ENCODE peak calls at places on chromosomes 16 and 17, in six cellular contexts. X is endodermal cell, J is adrenal gland, Q is bronchial epithelial cell, D is thoracic aorta, H is left lung. F is an unnamed sample.

GRCh38 chr16:86826931-86827330 is 248.6 kb downstream of the FOXL1 start:
- DNase-seq in X (peak; percentile 80), J (no peak), Q (no peak), D (no peak), H (no peak), F (no peak)

GRCh38 chr17:43931062-43931571 is 11.2 kb downstream of the PPY start:
- DNase-seq in X (no peak), J (no peak), Q (no peak), D (no peak), H (no peak), F (no peak)

GRCh38 chr17:19867654-19868395 is at the start of gene ULK2:
- DNase-seq in X (peak; percentile 92), J (peak; percentile 56), Q (peak; percentile 18), D (no peak), H (peak; percentile 48), F (peak; percentile 59)

GRCh38 chr17:65292430-65292829 is 155.3 kb downstream of the RGS9 start:
- DNase-seq in X (no peak), J (no peak), Q (no peak), D (no peak), H (no peak), F (no peak)

GRCh38 chr17:74339537-74340195 is 13.6 kb downstream of the KIF19 start:
- DNase-seq in X (no peak), J (no peak), Q (no peak), D (no peak), H (no peak), F (no peak)

GRCh38 chr16:66081967-66082366 is 284.5 kb upstream of the CDH5 start:
- DNase-seq in X (peak; percentile 75), J (no peak), Q (peak; percentile 100), D (no peak), H (peak; percentile 37), F (no peak)

GRCh38 chr17:77308768-77309726 is 168.3 kb downstream of the SEC14L1 start:
- DNase-seq in X (no peak), J (peak; percentile 73), Q (no peak), D (no peak), H (peak; percentile 73), F (no peak)

GRCh38 chr17:60730273-60730672 is 52.6 kb downstream of the BCAS3 start:
- DNase-seq in X (no peak), J (no peak), Q (no peak), D (no peak), H (no peak), F (no peak)

GRCh38 chr17:55327225-55328088 is 62.7 kb downstream of the HLF start:
- DNase-seq in X (peak; percentile 20), J (no peak), Q (peak; percentile 32), D (no peak), H (no peak), F (no peak)

GRCh38 chr16:77480671-77481315 is 46.0 kb upstream of the ADAMTS18 start:
- DNase-seq in X (no peak), J (no peak), Q (no peak), D (no peak), H (no peak), F (no peak)
- H3K36me3 ChIP-seq in X (no peaks in the 10 kb centered on the region), J (no peaks in the 10 kb centered on the region), Q (no peaks in the 10 kb centered on the region), D (no peaks in the 10 kb centered on the region), H (no peaks in the 10 kb centered on the region), F (no peaks in the 10 kb centered on the region)

DNA sequence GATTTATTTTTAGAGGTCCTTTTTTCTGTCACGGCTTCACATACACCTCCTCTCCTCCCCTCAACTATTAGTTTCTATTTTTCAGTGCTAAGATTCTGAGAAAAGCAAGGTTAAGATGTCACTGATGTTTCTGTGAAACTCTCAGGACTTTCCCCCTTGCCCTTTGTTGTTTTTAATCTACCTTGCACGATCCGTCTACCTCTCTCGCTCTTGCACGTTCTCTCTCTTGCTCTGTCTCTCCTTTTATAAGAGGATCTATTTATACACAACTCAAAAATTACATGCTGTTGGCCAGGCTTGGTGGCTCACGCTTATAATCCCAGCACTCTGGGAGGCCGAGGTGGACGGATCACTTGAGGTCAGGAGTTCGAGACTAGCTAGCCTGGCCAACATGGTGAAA is 43.6 kb downstream of the RPA1 start:
- DNase-seq in X (no peak), J (no peak), Q (no peak), D (no peak), H (no peak), F (peak; percentile 35)
- H3K36me3 ChIP-seq in X (peaks cover 79% of the 10 kb centered on the region), J (no peaks in the 10 kb centered on the region), Q (peaks cover 17% of the 10 kb centered on the region), D (peaks cover 22% of the 10 kb centered on the region), H (no peaks in the 10 kb centered on the region), F (peaks cover 35% of the 10 kb centered on the region)

GRCh38 chr16:84859681-84860080 is 39.9 kb downstream of the CRISPLD2 start:
- DNase-seq in X (no peak), J (no peak), Q (no peak), D (no peak), H (no peak), F (no peak)

GRCh38 chr16:84861671-84862070 is 41.9 kb downstream of the CRISPLD2 start:
- DNase-seq in X (no peak), J (no peak), Q (no peak), D (no peak), H (no peak), F (no peak)

GRCh38 chr16:84863485-84863814 is 43.7 kb downstream of the CRISPLD2 start:
- DNase-seq in X (no peak), J (no peak), Q (no peak), D (no peak), H (no peak), F (no peak)

GRCh38 chr16:84862804-84863484 is 43.2 kb downstream of the CRISPLD2 start:
- DNase-seq in X (no peak), J (no peak), Q (no peak), D (no peak), H (no peak), F (no peak)

GRCh38 chr16:84860383-84860782 is 40.6 kb downstream of the CRISPLD2 start:
- DNase-seq in X (no peak), J (no peak), Q (no peak), D (no peak), H (no peak), F (no peak)
- H3K36me3 ChIP-seq in X (no peaks in the 10 kb centered on the region), J (no peaks in the 10 kb centered on the region), Q (no peaks in the 10 kb centered on the region), D (no peaks in the 10 kb centered on the region), H (no peaks in the 10 kb centered on the region), F (no peaks in the 10 kb centered on the region)

GRCh38 chr17:5410594-5411272 is 8.7 kb downstream of the NUP88 start:
- DNase-seq in X (no peak), J (no peak), Q (no peak), D (no peak), H (no peak), F (no peak)

GRCh38 chr17:5399767-5400166 is 19.7 kb downstream of the NUP88 start:
- DNase-seq in X (no peak), J (no peak), Q (no peak), D (no peak), H (no peak), F (no peak)

DNA sequence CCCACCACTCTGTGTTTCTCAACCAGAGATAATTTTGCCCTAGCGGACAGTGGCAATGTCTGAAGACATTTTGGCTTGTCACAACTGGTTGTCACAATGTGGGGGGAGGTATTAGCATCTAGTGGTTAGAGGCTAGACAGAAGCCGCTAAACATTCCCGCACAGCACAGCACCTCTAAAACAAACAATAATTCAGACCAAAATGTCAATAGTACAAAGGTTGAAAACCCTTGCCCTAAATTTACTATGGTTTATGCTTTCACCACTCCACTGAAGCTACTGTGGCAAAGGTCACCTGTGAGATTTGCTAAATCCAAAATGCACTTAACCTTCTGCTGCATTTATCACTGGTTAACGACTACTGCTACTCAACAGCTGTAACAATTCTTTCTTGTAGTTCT is 14.1 kb downstream of the NUP88 start:
- DNase-seq in X (no peak), J (no peak), Q (no peak), D (no peak), H (no peak), F (no peak)
- H3K36me3 ChIP-seq in X (peaks cover 87% of the 10 kb centered on the region), J (no peaks in the 10 kb centered on the region), Q (peaks cover 24% of the 10 kb centered on the region), D (peaks cover 72% of the 10 kb centered on the region), H (no peaks in the 10 kb centered on the region), F (peaks cover 93% of the 10 kb centered on the region)

DNA sequence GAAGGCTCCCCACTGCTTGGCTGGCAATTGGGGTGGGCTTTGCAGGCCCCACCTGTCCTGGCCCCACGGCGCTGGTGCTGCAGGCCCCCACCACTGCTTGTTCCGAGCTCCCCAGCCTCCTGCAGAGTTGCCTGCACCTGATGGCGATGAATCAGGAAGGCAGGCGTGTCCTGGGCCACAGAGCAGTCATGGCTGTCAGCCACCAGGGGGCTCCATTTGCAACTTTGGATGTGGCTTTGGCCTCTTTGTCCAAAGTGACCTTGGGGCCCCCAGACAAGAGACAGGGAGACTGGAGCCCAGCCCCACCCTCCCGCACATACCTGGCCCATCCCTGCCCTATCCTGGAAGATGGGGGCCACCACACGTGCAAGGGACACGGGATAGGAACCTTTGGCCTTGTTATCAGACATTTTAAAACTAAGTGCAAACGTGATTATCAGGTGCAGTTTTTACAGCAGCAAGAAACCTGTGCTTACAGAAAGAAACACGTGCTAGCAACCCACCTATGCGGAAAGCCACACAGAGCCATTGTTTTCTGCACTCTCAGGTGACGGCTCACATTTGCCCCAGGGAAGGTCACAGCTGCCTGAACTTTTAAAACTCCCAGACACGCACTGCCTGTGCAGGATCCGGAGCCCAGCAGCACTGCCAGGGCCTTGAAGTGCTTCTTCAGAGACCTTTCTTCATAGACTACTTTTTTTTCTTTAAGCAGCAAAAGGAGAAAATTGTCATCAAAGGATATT is at the start of gene DNASE1:
- DNase-seq in X (peak; percentile 92), J (peak; percentile 71), Q (peak; percentile 61), D (no peak), H (peak; percentile 50), F (peak; percentile 31)
- H3K36me3 ChIP-seq in X (peaks cover 56% of the 10 kb centered on the region), J (no peaks in the 10 kb centered on the region), Q (peaks cover 18% of the 10 kb centered on the region), D (peaks cover 35% of the 10 kb centered on the region), H (no peaks in the 10 kb centered on the region), F (peaks cover 41% of the 10 kb centered on the region)

DNA sequence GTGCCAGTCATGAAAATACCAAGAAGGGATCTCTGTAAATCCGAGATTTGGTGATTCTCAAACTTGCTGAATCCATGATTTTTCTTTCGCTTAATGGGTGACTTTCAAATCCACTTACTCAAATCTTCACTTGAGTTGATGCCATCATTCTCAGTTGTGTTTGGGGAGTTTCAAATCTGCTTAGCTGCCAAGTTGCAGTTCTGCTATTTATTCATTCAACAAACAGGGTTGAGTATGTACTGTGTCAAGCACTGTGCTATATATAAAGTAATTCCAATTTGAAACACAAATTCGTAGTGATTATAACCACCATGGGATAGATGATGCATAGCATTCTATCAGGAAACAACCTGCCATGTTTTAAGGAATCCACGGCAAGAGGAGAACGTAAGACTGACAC is 394.3 kb downstream of the CDH13 start:
- DNase-seq in X (no peak), J (no peak), Q (no peak), D (no peak), H (no peak), F (no peak)
- H3K36me3 ChIP-seq in X (no peaks in the 10 kb centered on the region), J (no peaks in the 10 kb centered on the region), Q (no peaks in the 10 kb centered on the region), D (no peaks in the 10 kb centered on the region), H (no peaks in the 10 kb centered on the region), F (no peaks in the 10 kb centered on the region)

GRCh38 chr16:25141648-25142047 is 30.1 kb downstream of the LCMT1 start:
- DNase-seq in X (no peak), J (no peak), Q (no peak), D (no peak), H (no peak), F (no peak)
- H3K36me3 ChIP-seq in X (peaks cover 54% of the 10 kb centered on the region), J (no peaks in the 10 kb centered on the region), Q (peaks cover 13% of the 10 kb centered on the region), D (peaks cover 31% of the 10 kb centered on the region), H (no peaks in the 10 kb centered on the region), F (peaks cover 78% of the 10 kb centered on the region)